ENCODE peak calls at places on chromosome 19, in five cellular contexts. B, D, V, L and O are unnamed samples.
A peak's percentile ranks its signal among the peaks of the same experiment; 100 is the strongest.

GRCh38 chr19:50328257-50329145 is 676 bp downstream of the KCNC3 start:
- DNase-seq in V (no peak), B (no peak), L (peak; percentile 27), D (peak; percentile 44), O (no peak)

GRCh38 chr19:18558595-18558994 is 925 bp downstream of the KXD1 start:
- DNase-seq in V (no peak), B (no peak), D (no peak), L (no peak), O (no peak)

GRCh38 chr19:40771101-40771539 is 4.2 kb upstream of the MIA start:
- DNase-seq in L (no peak), B (no peak), V (no peak), D (no peak), O (no peak)

GRCh38 chr19:35211545-35212230 is 16.9 kb downstream of the FAM187B start:
- DNase-seq in V (peak; percentile 72), D (peak; percentile 55), B (peak; percentile 90), L (no peak), O (no peak)

GRCh38 chr19:36150586-36150985 is 1.7 kb downstream of the COX7A1 start:
- DNase-seq in L (no peak), B (peak; percentile 87), D (no peak), V (no peak), O (no peak)

GRCh38 chr19:29872224-29872731 is 60.5 kb downstream of the CCNE1 start:
- DNase-seq in V (no peak), D (no peak), B (no peak), L (peak; percentile 24), O (no peak)

GRCh38 chr19:15255359-15255990 is 23.2 kb upstream of the EPHX3 start:
- DNase-seq in D (no peak), L (no peak), V (no peak), B (no peak), O (no peak)

GRCh38 chr19:6481541-6482342 is at the start of gene DENND1C:
- DNase-seq in B (no peak), V (peak; percentile 70), L (no peak), D (peak; percentile 41), O (no peak)

GRCh38 chr19:29841559-29842367 is 30.0 kb downstream of the CCNE1 start:
- DNase-seq in L (peak; percentile 54), V (no peak), B (no peak), D (no peak), O (no peak)

GRCh38 chr19:16581145-16581970 is 9.1 kb upstream of the SLC35E1 start:
- DNase-seq in V (no peak), B (no peak), L (peak; percentile 46), D (peak; percentile 64), O (no peak)

GRCh38 chr19:38183227-38183914 is 40.7 kb downstream of the DPF1 start:
- DNase-seq in B (no peak), L (peak; percentile 73), D (peak; percentile 59), V (no peak), O (no peak)

GRCh38 chr19:46610851-46611770 is 10.0 kb downstream of the CALM3 start:
- DNase-seq in L (peak; percentile 42), B (peak; percentile 79), V (no peak), D (no peak), O (no peak)

GRCh38 chr19:2255112-2255845 is 938 bp downstream of the JSRP1 start:
- DNase-seq in D (no peak), B (no peak), V (no peak), L (no peak), O (no peak)

GRCh38 chr19:55652311-55653078 is 2.3 kb upstream of the U2AF2 start:
- DNase-seq in L (no peak), V (no peak), D (peak; percentile 57), B (no peak), O (no peak)

GRCh38 chr19:4740092-4740491 is 16.4 kb upstream of the DPP9 start:
- DNase-seq in B (no peak), L (no peak), V (no peak), D (no peak), O (no peak)

GRCh38 chr19:5308471-5309437 is 31.9 kb downstream of the PTPRS start:
- DNase-seq in L (peak; percentile 50), D (no peak), V (no peak), B (peak; percentile 90), O (peak; percentile 56)

GRCh38 chr19:28578786-28579505 is 634.0 kb downstream of the UQCRFS1 start:
- DNase-seq in L (no peak), D (no peak), V (no peak), B (peak; percentile 40), O (no peak)

GRCh38 chr19:10271543-10272086 is 695 bp downstream of the ICAM1 start:
- DNase-seq in B (peak; percentile 87), L (no peak), V (no peak), D (peak; percentile 30), O (no peak)

GRCh38 chr19:53904909-53905308 is 4.2 kb upstream of the CACNG7 start:
- DNase-seq in L (no peak), D (no peak), V (no peak), B (no peak), O (no peak)

GRCh38 chr19:33879818-33880575 is 83.3 kb downstream of the KCTD15 start:
- DNase-seq in B (no peak), L (peak; percentile 4), V (no peak), D (peak; percentile 51), O (no peak)

GRCh38 chr19:53537523-53538377 is at the start of gene ZNF331:
- DNase-seq in B (peak; percentile 96), D (peak; percentile 87), L (peak; percentile 91), V (peak; percentile 74), O (peak; percentile 34)

GRCh38 chr19:30556230-30556711 is 184.1 kb downstream of the ZNF536 start:
- DNase-seq in D (no peak), L (peak; percentile 22), B (no peak), V (no peak), O (no peak)

GRCh38 chr19:6161271-6161850 is 25.9 kb downstream of the ACSBG2 start:
- DNase-seq in V (peak; percentile 3), B (peak; percentile 80), D (peak; percentile 48), L (no peak), O (no peak)

GRCh38 chr19:776549-776948 is 20.7 kb upstream of the PTBP1 start:
- DNase-seq in B (no peak), L (no peak), V (no peak), D (no peak), O (no peak)

GRCh38 chr19:39154626-39155100 is 29.1 kb downstream of the PAK4 start:
- DNase-seq in L (no peak), V (no peak), B (no peak), D (no peak), O (no peak)

GRCh38 chr19:38679839-38680238 is 32.4 kb downstream of the ACTN4 start:
- DNase-seq in V (no peak), D (no peak), L (no peak), B (no peak), O (no peak)

GRCh38 chr19:22612316-22612715 is 21.8 kb upstream of the ZNF492 start:
- DNase-seq in V (no peak), B (peak; percentile 57), L (no peak), D (no peak), O (no peak)

GRCh38 chr19:35140898-35141626 is 2.0 kb upstream of the FXYD7 start:
- DNase-seq in V (peak; percentile 95), D (peak; percentile 94), B (peak; percentile 98), L (peak; percentile 95), O (peak; percentile 68)

GRCh38 chr19:53140351-53140750 is 7.6 kb upstream of the ZNF415 start:
- DNase-seq in L (no peak), D (no peak), V (no peak), B (no peak), O (no peak)

GRCh38 chr19:38389957-38390924 is 1.7 kb downstream of the SPRED3 start:
- DNase-seq in V (no peak), B (no peak), D (no peak), L (peak; percentile 12), O (no peak)

GRCh38 chr19:42683917-42684513 is 56.3 kb downstream of the PSG3 start:
- DNase-seq in L (peak; percentile 65), D (no peak), B (no peak), V (no peak), O (no peak)

GRCh38 chr19:5038631-5039271 is 69.8 kb downstream of the KDM4B start:
- DNase-seq in B (no peak), V (no peak), D (no peak), L (peak; percentile 54), O (no peak)

GRCh38 chr19:35851213-35852028 is 883 bp downstream of the NPHS1 start:
- DNase-seq in V (no peak), D (no peak), B (no peak), L (no peak), O (no peak)

GRCh38 chr19:45164577-45165335 is 4.0 kb upstream of the NKPD1 start:
- DNase-seq in V (peak; percentile 29), D (peak; percentile 50), B (peak; percentile 91), L (peak; percentile 69), O (no peak)
- TF ChIP-seq CTCF in V (no peak), D (no peak), B (no peak), L (no peak), O (no peak)

GRCh38 chr19:8445488-8446001 is 770 bp downstream of the HNRNPM start:
- DNase-seq in D (peak; percentile 64), B (peak; percentile 88), L (peak; percentile 61), V (peak; percentile 15), O (no peak)
- TF ChIP-seq CTCF in D (no peak), B (no peak), L (no peak), V (no peak), O (no peak)

GRCh38 chr19:12200020-12200419 is 37.1 kb downstream of the ZNF136 start:
- DNase-seq in L (no peak), B (no peak), D (no peak), V (no peak), O (no peak)

GRCh38 chr19:12208221-12208620 is 45.3 kb downstream of the ZNF136 start:
- DNase-seq in D (no peak), L (no peak), B (no peak), V (no peak), O (no peak)

GRCh38 chr19:12198136-12198535 is 35.2 kb downstream of the ZNF136 start:
- DNase-seq in D (no peak), B (no peak), L (no peak), V (no peak), O (no peak)

GRCh38 chr19:12205296-12205695 is 42.4 kb downstream of the ZNF136 start:
- DNase-seq in B (no peak), L (no peak), D (no peak), V (no peak), O (no peak)

GRCh38 chr19:12202250-12202649 is 39.4 kb downstream of the ZNF136 start:
- DNase-seq in L (peak; percentile 3), D (peak; percentile 40), V (peak; percentile 45), B (peak; percentile 82), O (no peak)
- TF ChIP-seq CTCF in L (no peak), D (peak; percentile 46), V (peak; percentile 36), B (no peak), O (no peak)

DNA sequence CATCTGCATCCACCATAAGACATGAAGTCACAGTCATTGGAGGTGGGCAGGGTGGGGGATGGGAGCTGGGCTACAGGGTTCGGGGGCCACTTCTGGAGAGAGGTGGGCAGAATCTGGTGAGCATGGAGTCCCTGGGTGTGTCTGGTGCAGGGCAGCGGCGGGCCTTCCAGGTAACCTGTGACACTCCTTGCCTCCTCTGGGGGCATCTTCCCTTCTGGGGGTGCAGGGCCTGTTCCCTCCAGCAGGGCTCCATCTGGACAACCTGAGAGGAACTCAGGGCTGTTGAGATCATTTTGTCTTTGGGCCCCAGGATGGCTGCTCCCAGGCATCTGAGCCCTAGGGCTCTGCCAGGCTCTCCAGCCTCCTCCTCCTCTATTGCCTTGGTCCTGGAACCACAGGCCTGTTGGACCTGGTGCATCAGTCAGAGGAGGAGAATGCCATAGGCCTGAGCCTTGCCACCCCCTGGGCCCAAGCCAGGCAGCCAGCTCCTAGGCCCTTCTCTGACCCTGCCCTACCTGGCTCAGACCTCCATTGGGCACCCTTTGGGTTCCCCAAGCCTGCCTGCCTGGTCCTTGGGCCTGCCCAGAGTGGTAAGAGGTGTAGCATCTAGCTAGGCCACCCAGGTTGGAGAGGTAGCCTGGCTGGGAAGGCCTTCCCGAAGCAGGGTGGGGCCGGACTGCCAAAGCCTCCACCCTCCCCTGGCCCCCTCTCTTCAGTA is 13.4 kb downstream of the LYL1 start:
- DNase-seq in L (no peak), D (no peak), V (no peak), B (no peak), O (no peak)
- TF ChIP-seq CTCF in L (peak; percentile 37), D (no peak), V (peak; percentile 57), B (no peak), O (peak; percentile 29)